ENCODE peak calls at places on chromosomes 3 and 15, in four cellular contexts. P is K562, A is WTC11, Q is H1. V is an unnamed sample.

GRCh38 chr3:70090322-70090913 is 90.9 kb downstream of the SAMMSON start:
- DNase-seq in Q (no peak), P (peak), A (no peak), V (peak)

GRCh38 chr3:97821810-97822775 is at the start of gene CRYBG3:
- DNase-seq in Q (peak), A (peak), P (peak), V (peak)

GRCh38 chr15:92921215-92922131 is 21.3 kb downstream of the CHD2 start:
- DNase-seq in P (no peak), Q (no peak), A (no peak), V (peak)

GRCh38 chr3:138435840-138436239 is 1.4 kb downstream of the ESYT3 start:
- DNase-seq in P (no peak), Q (no peak), A (no peak), V (no peak)

GRCh38 chr3:194938845-194939531 is 253.3 kb downstream of the FAM43A start:
- DNase-seq in P (no peak), A (no peak), Q (peak), V (no peak)

GRCh38 chr3:69869643-69870042 is 129.9 kb upstream of the SAMMSON start:
- DNase-seq in A (no peak), P (peak), Q (no peak), V (no peak)

GRCh38 chr3:69212411-69213160 is 90.2 kb upstream of the LMOD3 start:
- DNase-seq in A (no peak), Q (no peak), P (peak), V (peak)

GRCh38 chr3:188187055-188187454 is 33.1 kb downstream of the LPP start:
- DNase-seq in A (no peak), Q (no peak), P (no peak), V (peak)

GRCh38 chr15:89728254-89728653 is 22.8 kb downstream of the MESP1 start:
- DNase-seq in A (no peak), Q (no peak), P (no peak), V (no peak)

GRCh38 chr15:88454867-88455810 is 12.0 kb downstream of the MRPL46 start:
- DNase-seq in P (peak), A (peak), Q (peak), V (peak)

GRCh38 chr15:57767526-57767925 is 61.0 kb downstream of the POLR2M start:
- DNase-seq in P (no peak), Q (no peak), A (no peak), V (no peak)

GRCh38 chr15:33149919-33150318 is 44.6 kb downstream of the FMN1 start:
- DNase-seq in P (no peak), Q (no peak), A (no peak), V (no peak)

GRCh38 chr3:117193390-117193789 is 483.8 kb downstream of the TUSC7 start:
- DNase-seq in A (no peak), P (no peak), Q (no peak), V (no peak)

GRCh38 chr3:64900916-64901903 is 213.4 kb upstream of the ADAMTS9 start:
- DNase-seq in Q (no peak), P (no peak), A (no peak), V (no peak)

GRCh38 chr3:130973401-130973800 is 53.2 kb downstream of the ASTE1 start:
- DNase-seq in P (no peak), Q (no peak), A (no peak), V (no peak)

GRCh38 chr3:166829896-166830295 is 550.2 kb downstream of the ZBBX start:
- DNase-seq in Q (no peak), P (no peak), A (no peak), V (no peak)

GRCh38 chr3:58217209-58217811 is 6.5 kb upstream of the DNASE1L3 start:
- DNase-seq in P (peak), A (peak), Q (peak), V (peak)

GRCh38 chr3:134353831-134354611 is 20.2 kb downstream of the AMOTL2 start:
- DNase-seq in A (no peak), Q (no peak), P (no peak), V (no peak)

GRCh38 chr3:42500091-42500490 is 2.4 kb upstream of the VIPR1 start:
- DNase-seq in P (no peak), Q (peak), A (no peak), V (no peak)

GRCh38 chr3:80099559-80099958 is 331.8 kb upstream of the ROBO1 start:
- DNase-seq in A (no peak), Q (no peak), P (no peak), V (no peak)

GRCh38 chr3:100103558-100104441 is 10.5 kb downstream of the FILIP1L start:
- DNase-seq in A (no peak), Q (no peak), P (no peak), V (no peak)

GRCh38 chr3:33639889-33640288 is 78.2 kb downstream of the CLASP2 start:
- DNase-seq in A (no peak), Q (no peak), P (no peak), V (no peak)

GRCh38 chr3:46904303-46905190 is 27.0 kb downstream of the PTH1R start:
- DNase-seq in Q (no peak), P (no peak), A (no peak), V (no peak)

GRCh38 chr3:9497821-9498565 is 55.6 kb downstream of the LHFPL4 start:
- DNase-seq in P (no peak), Q (no peak), A (no peak), V (no peak)

GRCh38 chr15:89307046-89307587 is 27.5 kb downstream of the POLG start:
- DNase-seq in A (no peak), Q (no peak), P (no peak), V (peak)

GRCh38 chr15:33584797-33585196 is 274.0 kb downstream of the RYR3 start:
- DNase-seq in Q (no peak), A (no peak), P (no peak), V (no peak)

GRCh38 chr3:141407817-141408216 is 39.5 kb downstream of the ZBTB38 start:
- DNase-seq in Q (no peak), A (no peak), P (no peak), V (no peak)

GRCh38 chr3:134881305-134881704 is 86.2 kb downstream of the EPHB1 start:
- DNase-seq in Q (no peak), P (no peak), A (no peak), V (no peak)

GRCh38 chr3:8741581-8742355 is 8.2 kb downstream of the CAV3 start:
- DNase-seq in A (peak), P (peak), Q (no peak), V (peak)

GRCh38 chr15:73053398-73053723 is 1.1 kb downstream of the NEO1 start:
- DNase-seq in Q (no peak), P (no peak), A (no peak), V (no peak)

GRCh38 chr3:122594025-122594424 is 16.6 kb downstream of the PARP15 start:
- DNase-seq in Q (no peak), A (no peak), P (no peak), V (no peak)

GRCh38 chr15:70580958-70581357 is 182.4 kb downstream of the UACA start:
- DNase-seq in Q (no peak), P (no peak), A (no peak), V (no peak)

GRCh38 chr15:89783111-89783860 is 7.2 kb downstream of the MESP2 start:
- DNase-seq in A (peak), P (peak), Q (no peak), V (no peak)

GRCh38 chr3:71219744-71220638 is 363.5 kb downstream of the FOXP1 start:
- DNase-seq in Q (no peak), A (no peak), P (no peak), V (no peak)

GRCh38 chr3:123286308-123287023 is 84.7 kb downstream of the SEC22A start:
- DNase-seq in P (peak), Q (peak), A (peak), V (peak)

GRCh38 chr3:14791343-14791945 is 27.3 kb upstream of the FGD5 start:
- DNase-seq in Q (peak), A (peak), P (peak), V (peak)

DNA sequence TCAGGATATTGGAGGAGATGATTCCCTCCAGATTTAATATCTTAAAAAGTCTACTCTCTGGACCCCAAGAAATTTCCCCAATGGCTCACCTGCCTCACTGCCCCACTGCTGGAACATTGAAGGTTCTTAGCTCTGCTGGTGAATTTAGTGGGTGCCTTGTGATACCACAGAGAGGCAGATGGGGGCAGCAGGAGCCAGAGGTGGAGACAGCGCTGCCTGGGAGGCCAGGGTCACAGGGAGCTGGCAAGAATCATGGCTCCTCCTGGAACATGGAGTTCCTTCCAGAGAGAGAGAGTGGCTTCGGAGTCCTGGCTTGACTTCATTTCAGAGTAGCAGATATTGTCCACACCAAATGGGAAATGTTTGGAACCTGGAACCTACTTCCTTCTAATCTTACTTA is 263.5 kb upstream of the CFAP20DC start:
- DNase-seq in A (peak), Q (peak), P (peak), V (no peak)
- TF ChIP-seq JUN in A (no peak), Q (no peak), P (no peak), V (no peak)

GRCh38 chr3:118199044-118199443 is 835.6 kb downstream of the IGSF11 start:
- DNase-seq in P (no peak), A (no peak), Q (no peak), V (no peak)
- TF ChIP-seq JUN in P (no peak), A (no peak), Q (no peak), V (no peak)

GRCh38 chr3:171155122-171155700 is 128.7 kb upstream of the SLC2A2 start:
- DNase-seq in A (no peak), Q (no peak), P (no peak), V (no peak)
- TF ChIP-seq JUN in A (no peak), Q (no peak), P (no peak), V (no peak)

DNA sequence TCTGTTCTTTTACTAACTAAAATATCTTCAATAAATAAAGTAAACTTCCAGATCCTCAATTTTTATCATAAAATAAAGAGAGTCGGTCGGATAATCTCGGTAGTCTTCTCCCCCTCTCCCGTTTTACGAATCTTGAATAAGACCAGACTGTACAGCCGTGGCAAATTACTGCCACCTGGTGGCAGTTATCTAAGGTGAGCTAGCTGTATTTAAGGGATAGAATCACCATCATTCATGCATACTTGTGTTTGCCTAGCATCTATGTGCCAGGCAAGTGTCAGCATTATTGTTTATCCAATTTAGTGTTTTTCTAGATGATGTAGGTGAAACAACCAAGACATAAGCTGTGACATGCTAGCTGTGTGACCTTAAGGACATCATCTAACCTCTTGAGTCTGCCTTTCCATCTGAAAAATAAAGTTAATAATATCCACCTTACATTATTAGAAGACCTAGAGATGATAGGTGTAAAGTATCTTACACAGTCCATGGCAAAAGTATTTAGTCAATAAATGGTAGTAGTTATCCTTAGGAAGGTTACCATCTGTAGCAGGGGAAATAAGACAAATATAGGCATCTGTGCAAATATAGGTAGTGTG is 21.3 kb downstream of the DUT start:
- DNase-seq in Q (no peak), P (peak), A (peak), V (peak)
- TF ChIP-seq JUN in Q (no peak), P (no peak), A (no peak), V (no peak)

DNA sequence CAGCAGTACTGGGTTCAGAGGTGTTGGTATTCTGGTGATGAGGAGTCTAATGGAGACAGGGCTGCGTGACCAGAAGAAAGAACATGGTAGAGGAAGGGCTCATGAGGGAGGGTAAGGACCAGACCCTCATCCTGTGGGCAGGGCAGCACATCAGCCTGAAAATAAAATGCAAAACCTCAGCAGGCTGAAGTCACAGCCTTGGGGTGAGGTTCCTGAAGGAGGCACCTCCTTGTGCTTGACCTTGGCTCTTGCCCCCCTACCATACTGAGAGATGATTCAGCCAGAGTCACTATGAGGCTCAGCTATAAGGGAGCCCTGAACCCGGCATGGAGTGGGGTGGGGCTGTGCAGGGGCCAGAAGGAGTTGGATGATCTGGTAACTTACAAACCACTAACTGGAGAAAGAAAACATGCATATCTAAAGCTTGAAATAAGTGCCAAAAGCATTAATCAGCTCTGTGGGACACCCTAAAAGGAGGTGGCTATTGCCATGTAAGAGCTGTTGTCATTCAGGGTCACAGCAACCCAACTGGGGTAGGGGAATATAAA is 60.2 kb downstream of the CORO2B start:
- DNase-seq in P (no peak), A (no peak), Q (no peak), V (no peak)
- TF ChIP-seq JUN in P (no peak), A (no peak), Q (no peak), V (no peak)

DNA sequence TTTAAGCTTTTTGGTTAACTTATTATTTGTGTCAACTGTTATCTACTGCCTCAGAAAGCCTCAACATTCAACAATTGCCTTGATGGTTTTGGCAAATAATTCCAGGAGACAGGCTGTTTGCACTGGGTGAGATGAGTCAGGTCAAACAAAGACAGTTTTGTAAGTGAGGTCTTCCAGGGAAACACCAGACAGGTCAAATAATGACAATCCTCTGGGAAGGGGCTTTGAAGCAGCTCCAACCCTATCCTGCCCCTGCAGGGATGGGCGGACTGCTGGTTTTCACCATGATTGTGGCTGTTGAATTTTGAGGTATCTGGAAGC is 79.4 kb upstream of the PRR23E start:
- DNase-seq in A (no peak), Q (no peak), P (no peak), V (no peak)
- TF ChIP-seq JUN in A (no peak), Q (no peak), P (no peak), V (no peak)

DNA sequence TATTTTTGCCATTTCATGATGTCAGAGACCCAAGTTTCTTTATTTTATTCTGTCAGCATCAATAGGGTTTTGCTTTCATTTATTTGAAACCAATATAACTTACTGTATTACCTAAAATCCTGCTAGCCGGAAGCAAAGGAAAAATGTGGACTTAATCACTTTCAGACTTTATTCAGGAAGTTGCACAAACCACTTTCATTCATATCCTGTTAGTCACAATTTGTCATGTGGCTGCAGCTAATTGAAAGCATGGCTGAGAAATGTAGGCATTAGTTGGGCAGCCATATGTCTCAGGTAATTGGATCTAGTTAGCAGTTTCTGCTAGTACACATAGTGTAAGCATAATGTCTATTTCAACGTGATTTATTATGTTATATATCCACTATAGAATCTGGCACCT is 462.3 kb upstream of the SGO1 start:
- DNase-seq in P (no peak), A (no peak), Q (no peak), V (peak)
- TF ChIP-seq JUN in P (no peak), A (no peak), Q (no peak), V (peak)

GRCh38 chr3:34683851-34684250 is 885.4 kb downstream of the PDCD6IP start:
- DNase-seq in P (peak), A (peak), Q (peak), V (peak)
- TF ChIP-seq JUN in P (no peak), A (no peak), Q (no peak), V (no peak)

GRCh38 chr15:44596511-44597010 is 59.6 kb downstream of the EIF3J start:
- DNase-seq in A (no peak), Q (no peak), P (no peak), V (no peak)

GRCh38 chr15:44595656-44596510 is 58.9 kb downstream of the EIF3J start:
- DNase-seq in P (no peak), A (no peak), Q (no peak), V (no peak)

GRCh38 chr15:44591326-44591725 is 54.4 kb downstream of the EIF3J start:
- DNase-seq in A (no peak), Q (no peak), P (no peak), V (no peak)

GRCh38 chr15:44595246-44595645 is 58.3 kb downstream of the EIF3J start:
- DNase-seq in P (no peak), A (no peak), Q (no peak), V (peak)

DNA sequence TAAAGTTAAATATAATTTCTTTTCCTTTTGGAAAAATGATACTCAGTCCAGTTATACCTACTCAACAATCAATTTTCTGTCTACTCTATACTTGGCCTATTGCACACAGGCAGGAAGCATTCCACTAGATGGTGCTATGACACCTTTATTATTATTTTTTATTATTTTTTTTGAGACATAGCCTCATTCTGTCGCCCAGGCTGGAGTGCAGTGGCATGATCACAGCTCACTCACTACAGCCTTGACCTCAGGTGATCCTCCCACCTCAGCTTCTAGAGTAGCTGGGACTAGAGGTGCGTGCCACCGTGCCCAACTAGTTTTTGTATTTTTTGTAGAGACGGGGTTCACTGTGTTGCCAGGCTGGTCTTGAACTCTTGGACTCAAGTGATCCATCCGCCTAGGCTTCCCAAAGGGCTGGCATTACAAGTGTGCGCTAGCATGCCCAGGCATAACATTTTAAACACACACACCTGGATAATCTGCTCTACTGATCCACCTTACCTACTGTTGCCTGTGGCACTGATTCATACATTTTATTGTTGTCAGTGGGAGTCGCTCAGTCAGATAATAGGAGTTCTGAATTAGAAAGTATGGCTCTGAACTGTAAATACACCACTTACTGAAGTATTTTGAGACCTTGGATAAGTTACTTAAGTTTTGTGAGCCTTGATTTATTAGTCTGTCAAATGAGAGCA is 56.2 kb downstream of the EIF3J start:
- DNase-seq in Q (no peak), A (no peak), P (peak), V (no peak)
- TF ChIP-seq JUN in Q (no peak), A (no peak), P (no peak), V (no peak)